ENCODE peak calls at places on chromosomes 13 and 19, in four cellular contexts. W, X, C and F are unnamed samples.

GRCh38 chr13:67069117-67069767 is 160.9 kb downstream of the PCDH9 start:
- DNase-seq in X (no peak), C (no peak), W (no peak), F (no peak)

GRCh38 chr13:63288576-63288975 is 1872.9 kb upstream of the PCDH20 start:
- DNase-seq in W (no peak), C (no peak), X (no peak), F (no peak)

GRCh38 chr13:23654111-23655110 is 84.2 kb downstream of the TNFRSF19 start:
- DNase-seq in C (no peak), X (no peak), W (peak), F (no peak)

GRCh38 chr19:44212865-44213346 is 574 bp downstream of the ZNF227 start:
- DNase-seq in W (peak), X (no peak), C (peak), F (no peak)

GRCh38 chr13:74316531-74316930 is 182.3 kb upstream of the KLF12 start:
- DNase-seq in X (no peak), C (no peak), W (no peak), F (no peak)

GRCh38 chr13:51838235-51838846 is 6.6 kb downstream of the TMEM272 start:
- DNase-seq in W (no peak), X (no peak), C (no peak), F (no peak)

GRCh38 chr13:22883961-22884360 is 296.8 kb upstream of the SGCG start:
- DNase-seq in X (no peak), W (no peak), C (no peak), F (no peak)

GRCh38 chr19:16841391-16841926 is 12.3 kb downstream of the SIN3B start:
- DNase-seq in X (no peak), W (no peak), C (no peak), F (no peak)

DNA sequence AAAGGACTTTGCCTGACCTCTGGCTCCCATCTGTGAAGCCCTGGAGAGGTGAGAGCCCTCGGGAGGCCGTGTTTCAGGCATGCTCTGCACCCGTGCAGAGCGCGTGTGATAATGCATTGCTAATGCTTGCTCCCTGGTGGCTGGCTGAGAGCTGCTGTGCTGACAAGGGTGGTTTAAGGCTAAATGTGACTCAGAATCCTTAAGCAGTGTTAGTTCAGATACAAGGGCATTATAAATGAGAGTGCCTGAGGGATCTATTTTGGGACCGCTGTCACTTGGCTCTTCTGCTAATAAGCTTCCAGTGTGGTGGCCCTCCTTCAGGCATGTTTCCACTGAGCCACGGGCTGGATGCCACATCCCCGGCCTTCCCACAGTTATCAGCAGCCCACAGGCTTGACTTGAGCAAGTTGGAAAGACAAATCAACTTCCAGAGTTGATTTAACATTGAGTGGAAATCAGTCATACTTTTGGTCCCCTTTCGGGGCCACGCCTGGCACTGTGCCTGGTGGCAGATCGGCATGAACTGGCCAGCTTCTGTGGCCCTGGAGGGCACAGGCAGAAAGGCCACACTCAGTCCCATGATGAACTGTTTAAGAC is 17.0 kb downstream of the ALOX5AP start:
- DNase-seq in C (no peak), W (no peak), X (no peak), F (no peak)
- TF ChIP-seq TCF7L2 in C (no peak), W (no peak), X (no peak), F (no peak)

GRCh38 chr19:50314724-50315700 is 14.2 kb downstream of the KCNC3 start:
- DNase-seq in C (no peak), W (no peak), X (no peak), F (no peak)
- TF ChIP-seq TCF7L2 in C (no peak), W (no peak), X (no peak), F (no peak)

DNA sequence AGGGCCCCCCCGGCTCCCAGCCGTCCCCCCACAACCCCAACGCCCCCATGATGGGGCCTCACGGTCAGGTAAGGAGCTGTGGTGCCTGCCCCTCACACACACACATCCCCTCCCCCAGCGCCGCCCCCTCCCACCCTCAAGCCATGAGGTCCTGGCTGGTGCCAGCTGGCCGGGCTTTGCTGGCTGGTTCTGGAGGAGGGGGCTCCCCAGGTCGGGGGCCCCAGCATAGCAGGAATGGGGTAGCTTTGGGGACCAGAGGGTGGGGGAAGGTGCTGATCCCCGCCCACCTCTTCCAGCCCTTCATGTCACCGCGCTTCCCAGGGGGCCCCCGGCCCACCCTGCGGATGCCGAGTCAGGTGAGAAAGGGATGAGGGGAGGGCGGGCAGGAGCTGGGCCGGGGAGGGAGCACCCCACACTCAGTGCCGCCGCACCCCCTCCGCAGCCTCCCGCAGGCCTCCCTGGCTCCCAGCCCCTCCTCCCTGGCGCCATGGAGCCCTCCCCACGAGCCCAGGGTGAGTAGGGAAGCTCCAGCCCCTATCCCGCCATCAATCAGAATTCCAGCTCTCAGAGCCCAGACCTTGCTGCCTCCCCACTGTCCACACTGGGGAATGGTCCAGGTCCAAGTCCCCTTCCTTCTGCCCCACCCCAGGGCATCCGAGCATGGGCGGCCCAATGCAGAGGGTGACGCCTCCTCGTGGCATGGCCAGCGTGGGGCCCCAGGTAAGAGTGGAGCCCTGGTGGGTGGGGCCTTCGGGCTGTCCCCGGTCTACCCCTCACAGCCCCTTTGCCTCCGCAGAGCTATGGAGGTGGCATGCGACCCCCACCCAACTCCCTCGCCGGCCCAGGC is 6.4 kb downstream of the ISYNA1 start:
- DNase-seq in W (no peak), C (no peak), X (no peak), F (no peak)
- TF ChIP-seq TCF7L2 in W (no peak), C (no peak), X (no peak), F (no peak)

DNA sequence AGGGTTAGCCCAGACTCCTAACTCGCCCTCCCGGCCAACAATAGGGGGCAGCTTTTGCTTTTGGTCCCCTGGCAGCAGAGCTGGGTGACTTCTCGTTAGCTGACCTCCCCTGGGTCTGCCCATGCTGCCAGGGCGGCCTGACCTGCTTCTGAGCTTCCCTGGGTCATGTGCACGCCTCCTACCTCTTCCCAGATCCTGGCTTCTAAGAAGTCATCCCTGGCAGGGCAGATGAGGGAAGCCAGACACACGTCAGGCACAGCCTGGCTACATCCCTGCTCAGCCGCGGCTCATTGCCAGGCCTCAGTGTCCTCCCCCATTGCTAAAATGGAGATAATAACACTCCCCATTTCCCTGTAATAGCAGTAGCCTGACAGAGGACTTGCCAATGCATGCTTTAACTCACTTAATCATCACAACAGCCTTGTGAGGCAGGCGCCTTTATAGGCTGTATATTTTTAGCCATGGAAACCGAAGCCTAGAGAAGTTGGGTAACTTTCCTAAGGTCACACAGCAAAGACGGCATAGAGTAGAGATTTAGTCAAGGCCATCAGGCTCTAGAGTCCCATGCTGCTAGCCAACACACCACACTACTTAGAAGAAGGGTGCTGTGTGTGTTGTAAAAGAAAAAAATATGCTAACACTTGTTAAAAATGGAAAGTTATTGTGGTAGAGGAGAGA is 2.1 kb downstream of the KCNK6 start:
- DNase-seq in X (no peak), C (no peak), W (no peak), F (no peak)
- TF ChIP-seq TCF7L2 in X (no peak), C (no peak), W (no peak), F (no peak)

GRCh38 chr13:26589754-26590153 is 32.3 kb downstream of the WASF3 start:
- DNase-seq in W (no peak), C (no peak), X (no peak), F (no peak)
- TF ChIP-seq TCF7L2 in W (no peak), C (no peak), X (no peak), F (no peak)